ENCODE peak calls at places on chromosome 2, in nine cellular contexts. I, N, E, S, L, K, Y, T and B are unnamed samples.

GRCh38 chr2:169799555-169799954 is 884 bp downstream of the SSB start:
- DNase-seq in Y (no peak), E (no peak), L (peak), S (no peak), I (no peak), N (no peak), T (peak), K (no peak), B (no peak)

GRCh38 chr2:197229509-197230458 is 80.8 kb downstream of the ANKRD44 start:
- DNase-seq in N (no peak), T (peak), I (no peak), Y (no peak), S (no peak), L (no peak), K (no peak), E (no peak), B (no peak)

GRCh38 chr2:25125949-25126348 is 42.4 kb downstream of the POMC start:
- DNase-seq in S (no peak), K (no peak), I (no peak), E (no peak), N (no peak), Y (peak), L (no peak), T (no peak), B (no peak)

GRCh38 chr2:130798472-130799221 is 38.1 kb upstream of the ARHGEF4 start:
- DNase-seq in E (peak), Y (peak), N (no peak), K (no peak), T (peak), S (no peak), I (no peak), L (peak), B (no peak)

GRCh38 chr2:34241905-34242740 is 643.0 kb upstream of the FAM98A start:
- DNase-seq in S (no peak), N (no peak), E (no peak), I (no peak), K (no peak), T (no peak), L (peak), Y (peak), B (no peak)

GRCh38 chr2:1613078-1613445 is 131.3 kb downstream of the PXDN start:
- DNase-seq in E (no peak), Y (peak), S (no peak), K (no peak), I (no peak), N (no peak), L (no peak), T (no peak), B (no peak)

GRCh38 chr2:2879776-2880175 is 497.8 kb downstream of the EIPR1 start:
- DNase-seq in I (no peak), E (no peak), K (no peak), N (no peak), S (no peak), Y (no peak), L (no peak), T (no peak), B (no peak)

GRCh38 chr2:185417111-185417510 is 321.5 kb upstream of the FSIP2 start:
- DNase-seq in Y (no peak), S (no peak), L (no peak), T (no peak), I (no peak), E (no peak), N (no peak), K (no peak), B (no peak)

GRCh38 chr2:12063210-12063609 is 316.8 kb downstream of the LPIN1 start:
- DNase-seq in Y (no peak), S (no peak), N (no peak), T (no peak), L (no peak), I (no peak), K (no peak), E (no peak), B (no peak)

GRCh38 chr2:140442319-140442718 is 1662.1 kb upstream of the NXPH2 start:
- DNase-seq in K (no peak), E (no peak), I (no peak), S (no peak), L (no peak), T (no peak), N (no peak), Y (no peak), B (no peak)

DNA sequence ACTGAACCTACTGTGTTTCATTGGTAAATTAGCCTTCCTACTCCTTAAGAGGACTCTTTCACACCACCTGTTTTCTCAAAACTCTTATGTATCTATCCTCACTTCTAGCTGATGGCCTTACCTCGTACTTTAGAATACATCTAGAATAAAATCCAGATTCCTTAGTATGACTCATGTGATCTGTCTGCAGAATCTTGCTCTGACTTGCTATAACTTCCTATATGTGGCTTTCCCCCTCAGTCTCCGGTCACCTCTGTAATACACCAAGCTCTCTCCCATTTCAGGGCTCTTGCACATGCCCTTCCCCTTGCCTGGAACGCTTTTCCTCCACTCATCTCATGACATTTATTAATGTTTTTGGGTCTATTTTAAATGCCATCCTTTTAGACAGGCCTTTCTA is 95.6 kb upstream of the LHCGR start:
- DNase-seq in Y (no peak), N (no peak), L (no peak), S (peak), T (peak), K (no peak), I (no peak), E (no peak), B (peak)
- H3K27ac ChIP-seq in Y (no peak), N (no peak), L (no peak), S (no peak), T (no peak), K (no peak), I (no peak), E (no peak), B (peak)

GRCh38 chr2:215429424-215429823 is 6.4 kb downstream of the FN1 start:
- DNase-seq in K (no peak), N (no peak), S (no peak), L (no peak), T (peak), I (no peak), Y (no peak), E (no peak), B (no peak)
- H3K27ac ChIP-seq in K (no peak), N (no peak), S (no peak), L (no peak), T (peak), I (no peak), Y (no peak), E (no peak), B (no peak)

GRCh38 chr2:136486115-136486514 is 279.2 kb upstream of the THSD7B start:
- DNase-seq in T (no peak), E (no peak), Y (no peak), L (no peak), S (no peak), N (no peak), I (no peak), K (no peak), B (no peak)

GRCh38 chr2:136492901-136493300 is 272.4 kb upstream of the THSD7B start:
- DNase-seq in T (no peak), N (no peak), Y (no peak), I (no peak), S (no peak), L (no peak), K (no peak), E (no peak), B (no peak)

GRCh38 chr2:136495636-136496035 is 269.7 kb upstream of the THSD7B start:
- DNase-seq in T (no peak), K (no peak), I (no peak), E (no peak), L (no peak), N (no peak), Y (no peak), S (no peak), B (no peak)

DNA sequence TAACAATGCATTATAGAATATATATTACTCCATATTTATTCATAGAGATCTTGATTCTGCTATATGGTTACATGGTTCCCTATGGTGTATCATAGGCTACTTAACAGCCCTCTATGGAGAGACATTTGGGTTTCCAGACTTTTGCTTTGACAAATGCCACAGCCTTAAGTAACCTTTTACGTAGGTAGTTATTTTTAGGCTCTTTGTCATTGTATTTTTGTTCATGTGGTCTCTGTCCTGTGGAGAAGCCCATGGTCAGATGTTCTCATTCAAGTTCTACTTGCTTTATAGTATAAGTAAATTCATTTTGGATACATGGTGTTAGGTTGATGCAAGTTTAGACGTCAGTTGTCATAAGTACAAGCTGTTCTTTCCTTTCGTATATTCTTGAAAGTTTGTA is 275.2 kb upstream of the THSD7B start:
- DNase-seq in S (no peak), Y (no peak), I (no peak), N (no peak), T (no peak), E (no peak), L (no peak), K (no peak), B (no peak)
- H3K27ac ChIP-seq in S (no peak), Y (no peak), I (no peak), N (no peak), T (no peak), E (no peak), L (no peak), K (no peak), B (no peak)

DNA sequence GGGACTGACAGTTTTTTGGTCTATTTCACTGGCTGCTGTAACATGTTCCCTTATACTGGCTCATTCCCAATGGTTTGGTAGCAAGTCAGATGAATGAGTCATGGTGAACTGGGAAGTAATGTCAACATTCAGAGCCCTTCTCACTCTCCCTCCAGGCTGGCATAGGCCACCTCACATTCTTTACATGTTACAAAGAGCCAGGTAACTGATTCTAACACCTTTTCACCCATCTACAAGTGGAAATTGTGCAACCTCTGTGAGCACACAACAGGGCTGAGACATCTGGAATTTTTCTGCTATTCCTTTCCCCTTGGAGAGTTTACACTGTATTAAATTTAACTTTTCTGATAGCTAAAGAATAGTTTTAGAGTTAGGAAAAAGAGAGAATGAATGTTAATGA is 111.3 kb upstream of the TLK1 start:
- DNase-seq in L (no peak), I (no peak), S (peak), E (no peak), Y (no peak), K (no peak), T (peak), N (no peak), B (peak)
- H3K27ac ChIP-seq in L (no peak), I (no peak), S (peak), E (no peak), Y (no peak), K (no peak), T (peak), N (no peak), B (peak)

DNA sequence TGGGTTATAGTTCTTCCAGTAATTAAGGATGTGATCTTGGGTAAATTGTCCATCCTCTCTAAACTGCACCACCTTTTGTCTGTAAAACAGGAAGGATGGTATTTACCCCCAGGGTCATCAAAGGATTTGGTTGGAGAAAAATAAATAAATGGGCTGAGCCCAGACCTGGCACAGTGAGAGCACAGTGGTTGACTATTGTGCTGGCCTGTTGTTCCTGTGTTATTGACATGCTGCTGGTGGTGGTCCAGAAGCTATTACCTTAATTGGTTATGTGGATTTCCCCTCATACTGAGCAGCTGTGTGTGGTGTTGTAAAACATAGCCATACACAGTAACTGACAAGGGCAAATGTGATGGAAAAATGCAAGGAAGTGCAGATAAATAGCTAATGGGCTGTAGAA is 746 bp upstream of the IL37 start:
- DNase-seq in L (no peak), T (no peak), E (no peak), S (no peak), I (no peak), Y (no peak), K (no peak), N (no peak), B (no peak)
- H3K27ac ChIP-seq in L (no peak), T (no peak), E (no peak), S (no peak), I (no peak), Y (no peak), K (no peak), N (no peak), B (no peak)

GRCh38 chr2:28360066-28360741 is 32.5 kb upstream of the FOSL2 start:
- DNase-seq in E (no peak), S (no peak), K (no peak), I (no peak), L (no peak), N (no peak), Y (no peak), T (no peak), B (no peak)

GRCh38 chr2:28361991-28362710 is 30.5 kb upstream of the FOSL2 start:
- DNase-seq in S (no peak), Y (no peak), L (no peak), K (no peak), I (no peak), T (no peak), N (no peak), E (no peak), B (no peak)

GRCh38 chr2:28359222-28360065 is 33.2 kb upstream of the FOSL2 start:
- DNase-seq in K (peak), E (no peak), Y (no peak), S (no peak), L (no peak), I (peak), N (peak), T (no peak), B (no peak)

GRCh38 chr2:28358668-28359201 is 33.9 kb upstream of the FOSL2 start:
- DNase-seq in N (no peak), Y (no peak), T (no peak), I (peak), L (no peak), E (no peak), K (no peak), S (no peak), B (no peak)

DNA sequence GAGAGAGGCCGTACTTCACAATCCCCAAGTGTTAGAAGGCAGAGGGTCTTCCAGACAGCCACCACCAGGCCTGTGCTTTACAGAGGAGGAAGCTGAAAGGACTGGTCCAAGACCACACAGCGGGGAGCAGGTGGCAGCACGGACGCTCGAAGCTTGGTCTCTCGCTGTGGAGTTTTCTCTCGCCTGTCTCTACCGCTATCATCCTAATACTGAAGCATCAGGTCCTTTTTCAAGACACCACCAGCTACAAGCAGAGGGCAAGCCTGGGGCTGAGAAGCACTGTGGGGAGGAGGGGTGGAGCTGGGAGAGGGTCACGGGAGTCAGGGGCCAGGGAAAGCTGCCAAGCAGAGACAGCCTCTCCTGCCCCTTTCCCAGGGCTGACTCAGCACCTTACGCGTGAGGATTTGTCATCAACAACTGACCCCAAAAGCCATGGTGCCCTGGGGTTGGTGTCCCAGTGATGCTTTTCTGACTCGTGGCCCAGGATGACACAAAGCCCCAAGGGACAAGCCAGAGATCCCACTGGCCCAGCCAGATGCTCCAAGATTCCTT is 31.8 kb upstream of the FOSL2 start:
- DNase-seq in E (no peak), I (no peak), S (no peak), T (peak), L (no peak), Y (peak), N (no peak), K (no peak), B (no peak)
- H3K27ac ChIP-seq in E (no peak), I (no peak), S (peak), T (no peak), L (no peak), Y (no peak), N (peak), K (no peak), B (no peak)